ENCODE peak calls at places on chromosomes 1 and 21, in four cellular contexts. A is choroid plexus epithelial cell, O is NCI-H2107, Q is mucosa of gallbladder. Y is an unnamed sample.

GRCh38 chr1:212455406-212456165 is 22.9 kb downstream of the NENF start:
- DNase-seq in A (peak), Q (peak), O (peak), Y (peak)

GRCh38 chr21:41008971-41009370 is 159.0 kb upstream of the BACE2 start:
- DNase-seq in Q (no peak), A (no peak), O (no peak), Y (no peak)

GRCh38 chr1:71780681-71781080 is 501.7 kb downstream of the NEGR1 start:
- DNase-seq in A (no peak), O (no peak), Q (no peak), Y (peak)

GRCh38 chr1:61170328-61171238 is 88.2 kb downstream of the NFIA start:
- DNase-seq in A (peak), Q (no peak), O (no peak), Y (no peak)

GRCh38 chr1:159752135-159752580 is 28.6 kb upstream of the DUSP23 start:
- DNase-seq in O (no peak), Q (peak), A (peak), Y (no peak)

GRCh38 chr1:103900005-103900404 is 150.3 kb downstream of the AMY1C start:
- DNase-seq in Q (no peak), O (no peak), A (no peak), Y (no peak)

GRCh38 chr1:79006564-79006963 is at the start of gene ADGRL4:
- DNase-seq in Q (peak), O (no peak), A (peak), Y (peak)

GRCh38 chr1:40567819-40568218 is 36.4 kb downstream of the ZNF684 start:
- DNase-seq in A (no peak), O (no peak), Q (no peak), Y (no peak)

GRCh38 chr1:112298558-112298957 is 97.5 kb upstream of the CTTNBP2NL start:
- DNase-seq in A (peak), Q (peak), O (no peak), Y (no peak)

GRCh38 chr1:212040629-212041028 is 5.1 kb downstream of the DTL start:
- DNase-seq in O (no peak), A (no peak), Q (no peak), Y (no peak)

GRCh38 chr1:229238674-229239415 is 32.1 kb upstream of the RAB4A start:
- DNase-seq in O (no peak), Q (no peak), A (no peak), Y (no peak)

GRCh38 chr21:28540514-28540913 is 452.2 kb downstream of the LTN1 start:
- DNase-seq in Q (no peak), O (no peak), A (peak), Y (peak)

GRCh38 chr21:46667735-46668380 is 32.4 kb downstream of the PRMT2 start:
- DNase-seq in Q (no peak), A (peak), O (peak), Y (peak)

GRCh38 chr1:23673086-23673813 is 18.4 kb upstream of the RPL11 start:
- DNase-seq in O (no peak), A (peak), Q (peak), Y (peak)

GRCh38 chr1:248046536-248046935 is at the start of gene OR2L3:
- DNase-seq in Q (no peak), O (no peak), A (no peak), Y (no peak)

GRCh38 chr1:203371288-203371687 is 20.4 kb upstream of the FMOD start:
- DNase-seq in A (no peak), Q (no peak), O (no peak), Y (no peak)

GRCh38 chr1:183209533-183210158 is 23.6 kb downstream of the LAMC2 start:
- DNase-seq in Q (no peak), O (no peak), A (peak), Y (peak)

GRCh38 chr1:224211262-224211962 is 28.4 kb downstream of the DEGS1 start:
- DNase-seq in A (peak), O (no peak), Q (no peak), Y (peak)

GRCh38 chr1:207962716-207963428 is 51.9 kb upstream of the CD34 start:
- DNase-seq in O (no peak), Q (peak), A (peak), Y (no peak)

GRCh38 chr1:100292711-100293110 is 26.7 kb downstream of the RTCA start:
- DNase-seq in Q (no peak), A (peak), O (no peak), Y (peak)

GRCh38 chr1:66445492-66446181 is 88.3 kb upstream of the SGIP1 start:
- DNase-seq in O (no peak), A (peak), Q (peak), Y (no peak)

GRCh38 chr1:93919780-93920179 is 10.6 kb upstream of the GCLM start:
- DNase-seq in Q (no peak), A (no peak), O (no peak), Y (no peak)

GRCh38 chr1:114315601-114316000 is 161.9 kb upstream of the SYT6 start:
- DNase-seq in O (no peak), Q (no peak), A (peak), Y (no peak)